ENCODE peak calls at places on chromosomes 1 and 21, in seven cellular contexts. D is Peyer's patch; L is AG10803; B is stomach; T is CD8-positive, alpha-beta memory T cell; Z is prostate gland; N is H7. V is an unnamed sample.

GRCh38 chr1:185934476-185935189 is 200.4 kb downstream of the HMCN1 start:
- DNase-seq in D (no peak), L (peak; percentile 77), B (no peak), T (no peak), Z (no peak), N (no peak), V (no peak)

GRCh38 chr1:197521118-197521739 is 253.2 kb downstream of the CRB1 start:
- DNase-seq in D (no peak), L (peak; percentile 47), B (no peak), T (peak; percentile 7), Z (no peak), N (peak; percentile 21), V (no peak)

GRCh38 chr1:116161877-116162390 is 50.7 kb downstream of the MAB21L3 start:
- DNase-seq in D (no peak), L (no peak), B (no peak), T (no peak), Z (no peak), N (no peak), V (no peak)

GRCh38 chr1:99557556-99558256 is 88.2 kb upstream of the PALMD start:
- DNase-seq in D (no peak), L (peak; percentile 88), B (no peak), T (no peak), Z (no peak), N (no peak), V (no peak)

GRCh38 chr1:17709981-17710380 is 45.2 kb upstream of the ACTL8 start:
- DNase-seq in D (no peak), L (no peak), B (no peak), T (no peak), Z (no peak), N (no peak), V (no peak)

GRCh38 chr1:63691672-63692425 is 82.0 kb upstream of the ROR1 start:
- DNase-seq in D (peak; percentile 73), L (peak; percentile 96), B (peak; percentile 63), T (peak; percentile 16), Z (peak; percentile 66), N (peak; percentile 64), V (no peak)

GRCh38 chr1:165668184-165668583 is 30.2 kb downstream of the ALDH9A1 start:
- DNase-seq in D (no peak), L (no peak), B (no peak), T (no peak), Z (no peak), N (no peak), V (no peak)

GRCh38 chr1:41381691-41382530 is 20.7 kb downstream of the FOXO6 start:
- DNase-seq in D (no peak), L (peak; percentile 58), B (peak; percentile 61), T (peak; percentile 34), Z (no peak), N (peak; percentile 93), V (no peak)

GRCh38 chr1:241532173-241532553 is at the start of gene KMO:
- DNase-seq in D (no peak), L (no peak), B (no peak), T (no peak), Z (no peak), N (no peak), V (peak; percentile 8)

GRCh38 chr21:19995253-19995652 is 1003.0 kb upstream of the NCAM2 start:
- DNase-seq in D (no peak), L (no peak), B (no peak), T (no peak), Z (no peak), N (no peak), V (no peak)

GRCh38 chr1:1426961-1427934 is 6.2 kb upstream of the ANKRD65 start:
- DNase-seq in D (no peak), L (no peak), B (no peak), T (no peak), Z (no peak), N (peak; percentile 96), V (no peak)

GRCh38 chr21:32364387-32364786 is 28.4 kb downstream of the URB1 start:
- DNase-seq in D (peak; percentile 54), L (no peak), B (peak; percentile 48), T (no peak), Z (peak; percentile 70), N (no peak), V (no peak)

GRCh38 chr21:33642896-33643657 is 776 bp downstream of the ITSN1 start:
- DNase-seq in D (peak; percentile 62), L (peak; percentile 31), B (peak; percentile 31), T (peak; percentile 17), Z (peak; percentile 10), N (peak; percentile 65), V (peak; percentile 21)

GRCh38 chr1:197763307-197763706 is 12.0 kb downstream of the DENND1B start:
- DNase-seq in D (no peak), L (no peak), B (no peak), T (no peak), Z (no peak), N (no peak), V (no peak)

GRCh38 chr1:167325151-167325550 is 104.5 kb downstream of the POU2F1 start:
- DNase-seq in D (no peak), L (no peak), B (no peak), T (no peak), Z (no peak), N (no peak), V (no peak)

GRCh38 chr1:186093437-186093836 is 281.6 kb downstream of the TPR start:
- DNase-seq in D (no peak), L (no peak), B (no peak), T (no peak), Z (no peak), N (no peak), V (no peak)

GRCh38 chr1:234246638-234247116 is 126.6 kb upstream of the COA6 start:
- DNase-seq in D (no peak), L (no peak), B (no peak), T (no peak), Z (no peak), N (no peak), V (no peak)

GRCh38 chr1:183098349-183098748 is 75.1 kb downstream of the LAMC1 start:
- DNase-seq in D (no peak), L (no peak), B (no peak), T (no peak), Z (no peak), N (no peak), V (no peak)

GRCh38 chr21:45623436-45623835 is 20.1 kb upstream of the PCBP3 start:
- DNase-seq in D (no peak), L (no peak), B (no peak), T (no peak), Z (no peak), N (peak; percentile 4), V (no peak)

GRCh38 chr1:119404736-119405135 is 10.2 kb upstream of the HSD3B2 start:
- DNase-seq in D (no peak), L (no peak), B (no peak), T (no peak), Z (no peak), N (no peak), V (no peak)

GRCh38 chr21:41921089-41921819 is 32.6 kb downstream of the C2CD2 start:
- DNase-seq in D (no peak), L (no peak), B (no peak), T (no peak), Z (no peak), N (no peak), V (no peak)
- H3K4me3 ChIP-seq in D (no peak overlapping the region), L (no peak overlapping the region), B (no peak overlapping the region), T (no peak overlapping the region), Z (no peak overlapping the region), N (no peak overlapping the region), V (no peak overlapping the region)

GRCh38 chr1:156080598-156081173 is 1.6 kb downstream of the MEX3A start:
- DNase-seq in D (no peak), L (no peak), B (no peak), T (no peak), Z (no peak), N (peak; percentile 69), V (no peak)

GRCh38 chr1:156082111-156083091 is at the start of gene MEX3A:
- DNase-seq in D (peak; percentile 82), L (peak; percentile 53), B (peak; percentile 69), T (peak; percentile 60), Z (peak; percentile 67), N (peak; percentile 97), V (peak; percentile 51)

GRCh38 chr1:156081174-156082110 is 823 bp downstream of the MEX3A start:
- DNase-seq in D (no peak), L (no peak), B (no peak), T (no peak), Z (no peak), N (peak; percentile 76), V (no peak)

GRCh38 chr1:156086256-156086662 is 4.0 kb upstream of the MEX3A start:
- DNase-seq in D (no peak), L (peak; percentile 54), B (no peak), T (no peak), Z (no peak), N (peak; percentile 17), V (no peak)

DNA sequence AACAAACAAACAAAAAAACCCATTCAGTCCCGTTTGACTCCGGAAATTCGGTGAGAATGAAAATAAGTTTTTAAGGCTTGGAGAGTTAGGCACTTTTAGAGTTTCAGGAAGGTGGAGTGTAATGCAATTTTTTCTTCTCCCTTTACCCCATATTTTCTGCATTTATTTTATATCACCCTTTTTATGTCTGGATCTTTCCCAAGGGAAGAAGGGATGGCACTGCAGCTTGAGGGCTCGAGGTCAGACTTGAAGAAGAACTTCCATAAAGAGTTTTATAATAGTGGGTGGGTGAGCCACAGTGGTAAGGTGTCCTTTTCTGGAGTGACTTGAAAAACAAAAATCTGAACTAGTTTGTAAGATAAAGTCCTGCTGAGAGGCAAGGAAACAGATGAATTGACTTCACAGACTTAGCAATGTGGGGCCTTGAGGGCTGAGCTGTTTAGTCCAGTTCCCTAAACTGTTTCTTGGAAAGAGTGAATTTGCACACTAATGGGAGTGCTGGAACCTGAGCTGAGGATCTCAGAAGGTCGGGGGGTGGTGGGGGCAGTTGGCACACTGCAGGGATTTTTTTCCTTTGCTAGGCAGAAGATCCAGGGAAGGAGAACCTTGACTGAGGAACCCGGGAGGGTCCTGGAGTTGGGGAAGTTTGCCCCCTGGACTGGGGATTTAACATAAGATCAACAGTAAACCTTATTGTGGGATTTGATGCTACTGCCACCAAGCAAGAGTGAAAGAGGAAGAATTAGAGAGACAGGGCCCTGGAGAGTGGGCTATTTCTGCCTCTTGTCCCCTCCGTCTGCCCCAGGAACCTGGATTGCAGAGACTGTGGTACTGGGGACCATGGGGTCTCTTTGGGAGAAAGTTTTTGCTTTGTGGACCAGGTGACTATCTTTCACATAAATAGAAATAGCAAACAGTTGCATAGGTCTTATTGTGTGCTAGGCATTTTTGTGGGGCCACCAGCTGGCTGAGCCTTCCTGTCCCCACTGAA is 1.8 kb upstream of the MEX3A start:
- DNase-seq in D (no peak), L (no peak), B (no peak), T (no peak), Z (no peak), N (peak; percentile 43), V (no peak)
- H3K4me3 ChIP-seq in D (no peak overlapping the region), L (peak overlapping the region; percentile 9), B (no peak overlapping the region), T (no peak overlapping the region), Z (no peak overlapping the region), N (peak overlapping the region; percentile 96), V (no peak overlapping the region)

DNA sequence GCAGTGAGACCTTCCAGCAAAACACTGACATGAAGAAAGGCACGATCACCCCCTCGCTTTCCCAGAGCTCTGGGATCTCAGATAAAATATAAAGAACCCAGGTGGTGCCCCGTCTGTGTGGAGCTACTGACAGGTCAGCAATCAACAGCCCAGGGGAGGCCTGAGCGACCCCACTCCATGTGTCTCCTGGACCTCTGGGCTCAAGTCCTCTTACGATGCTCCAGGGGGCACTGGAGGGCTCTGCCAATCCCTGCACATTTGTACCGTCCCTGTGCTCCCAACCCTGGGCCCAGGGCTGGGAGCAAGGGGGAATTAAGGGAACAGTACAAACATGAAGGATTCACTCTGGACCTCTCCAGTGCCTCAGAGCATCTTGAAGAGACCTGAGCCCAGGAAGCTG is 12.5 kb downstream of the S100A7A start:
- DNase-seq in D (no peak), L (no peak), B (no peak), T (no peak), Z (no peak), N (peak; percentile 67), V (no peak)
- H3K4me3 ChIP-seq in D (no peak overlapping the region), L (no peak overlapping the region), B (no peak overlapping the region), T (no peak overlapping the region), Z (no peak overlapping the region), N (no peak overlapping the region), V (no peak overlapping the region)

GRCh38 chr1:21622466-21623315 is 46.5 kb downstream of the RAP1GAP start:
- DNase-seq in D (peak; percentile 70), L (no peak), B (peak; percentile 81), T (peak; percentile 14), Z (peak; percentile 59), N (peak; percentile 100), V (peak; percentile 35)
- H3K4me3 ChIP-seq in D (no peak overlapping the region), L (peak overlapping the region; percentile 33), B (peak overlapping the region; percentile 53), T (no peak overlapping the region), Z (peak overlapping the region; percentile 54), N (peak overlapping the region; percentile 47), V (no peak overlapping the region)